ENCODE peak calls at places on chromosomes 3 and 15, in ten cellular contexts. I is SJSA1; X is CD4-positive, alpha-beta memory T cell; B is uterus; L is adrenal gland; N is lower lobe of right lung; K is right lobe of liver; O is mammary epithelial cell; Z is CD8-positive, alpha-beta T cell; D is stomach. A is an unnamed sample. For H3K9me3, the result is how much of the 10 kb centered on the place peaks cover.

GRCh38 chr3:197912770-197913476 is 37.1 kb upstream of the RPL35A start:
- DNase-seq in Z (no peak), O (no peak), K (no peak), D (no peak), I (no peak), N (no peak), L (peak), X (peak), B (no peak), A (no peak)

GRCh38 chr3:185176756-185177359 is 24.0 kb upstream of the C3orf70 start:
- DNase-seq in N (no peak), I (no peak), B (no peak), L (no peak), D (no peak), K (no peak), O (no peak), X (peak), Z (no peak), A (no peak)

GRCh38 chr15:91472316-91472756 is 372.3 kb downstream of the SV2B start:
- DNase-seq in I (no peak), N (no peak), D (no peak), Z (peak), K (no peak), B (no peak), O (no peak), X (peak), L (no peak), A (no peak)

GRCh38 chr15:67396109-67396508 is 124.8 kb upstream of the C15orf61 start:
- DNase-seq in K (no peak), B (no peak), N (no peak), Z (no peak), I (no peak), D (no peak), X (no peak), L (no peak), O (no peak), A (no peak)

GRCh38 chr3:32113566-32113965 is 7.1 kb downstream of the GPD1L start:
- DNase-seq in L (no peak), O (no peak), N (no peak), I (no peak), B (no peak), K (no peak), Z (no peak), X (no peak), D (no peak), A (no peak)

GRCh38 chr3:155416500-155417118 is 123.1 kb upstream of the STRIT1 start:
- DNase-seq in O (peak), B (no peak), D (no peak), Z (no peak), K (no peak), X (no peak), L (no peak), N (no peak), I (peak), A (no peak)

GRCh38 chr3:196504556-196504955 is 988 bp upstream of the RNF168 start:
- DNase-seq in L (no peak), N (no peak), K (no peak), X (no peak), B (no peak), Z (no peak), D (no peak), O (no peak), I (no peak), A (no peak)

GRCh38 chr3:49724586-49724985 is 835 bp upstream of the GMPPB start:
- DNase-seq in K (no peak), O (no peak), N (no peak), B (peak), I (no peak), L (peak), D (no peak), X (peak), Z (no peak), A (peak)

GRCh38 chr15:65583701-65584100 is 27.2 kb downstream of the INTS14 start:
- DNase-seq in B (no peak), O (no peak), D (no peak), Z (peak), L (no peak), I (no peak), N (no peak), X (peak), K (no peak), A (no peak)

GRCh38 chr3:39166932-39167532 is 13.6 kb upstream of the CSRNP1 start:
- DNase-seq in L (peak), I (no peak), N (no peak), D (peak), B (peak), X (no peak), K (no peak), Z (no peak), O (peak), A (peak)

DNA sequence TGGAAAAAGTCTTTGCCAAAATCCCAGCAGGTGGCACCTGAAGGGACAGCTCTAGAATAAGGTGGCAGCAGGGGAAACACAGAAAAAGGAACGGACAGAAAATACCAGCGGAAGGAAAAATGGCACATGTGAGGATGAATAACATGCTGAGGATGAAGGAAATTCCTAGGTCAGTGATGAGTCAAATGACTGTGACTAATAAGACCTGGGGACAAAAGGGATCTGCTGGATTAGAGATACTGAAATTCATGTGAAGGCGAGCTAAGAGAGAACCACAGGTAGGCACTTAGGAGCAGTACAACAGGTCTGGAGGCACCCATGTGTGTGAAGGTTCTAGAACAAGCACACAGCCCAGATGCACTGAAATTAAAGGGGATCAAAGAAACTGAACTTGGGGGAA is 482.5 kb downstream of the FOXP1 start:
- DNase-seq in B (no peak), I (peak), L (no peak), D (no peak), Z (no peak), O (peak), K (no peak), N (no peak), X (no peak), A (no peak)
- H3K4me3 ChIP-seq in B (no peak), I (no peak), L (no peak), D (no peak), Z (no peak), O (no peak), K (no peak), N (no peak), X (no peak), A (no peak)

GRCh38 chr15:26564354-26564753 is 208.5 kb downstream of the GABRB3 start:
- DNase-seq in K (no peak), I (no peak), D (no peak), B (no peak), O (no peak), N (no peak), Z (no peak), X (no peak), L (no peak), A (no peak)

GRCh38 chr15:26555898-26556297 is 217.0 kb downstream of the GABRB3 start:
- DNase-seq in Z (no peak), D (no peak), L (no peak), I (no peak), O (no peak), K (no peak), B (no peak), N (no peak), X (no peak), A (no peak)

GRCh38 chr15:26561994-26562730 is 210.7 kb downstream of the GABRB3 start:
- DNase-seq in X (no peak), D (no peak), N (no peak), I (no peak), Z (no peak), B (no peak), K (no peak), O (no peak), L (no peak), A (no peak)

GRCh38 chr15:26561130-26561529 is 211.7 kb downstream of the GABRB3 start:
- DNase-seq in X (no peak), Z (no peak), I (no peak), B (no peak), O (no peak), L (no peak), N (no peak), D (no peak), K (no peak), A (no peak)
- H3K9me3 ChIP-seq in X (under half), Z (under half), I (under half), B (under half), O (half or more), L (under half), N (under half), D (under half), K (under half), A (under half)

DNA sequence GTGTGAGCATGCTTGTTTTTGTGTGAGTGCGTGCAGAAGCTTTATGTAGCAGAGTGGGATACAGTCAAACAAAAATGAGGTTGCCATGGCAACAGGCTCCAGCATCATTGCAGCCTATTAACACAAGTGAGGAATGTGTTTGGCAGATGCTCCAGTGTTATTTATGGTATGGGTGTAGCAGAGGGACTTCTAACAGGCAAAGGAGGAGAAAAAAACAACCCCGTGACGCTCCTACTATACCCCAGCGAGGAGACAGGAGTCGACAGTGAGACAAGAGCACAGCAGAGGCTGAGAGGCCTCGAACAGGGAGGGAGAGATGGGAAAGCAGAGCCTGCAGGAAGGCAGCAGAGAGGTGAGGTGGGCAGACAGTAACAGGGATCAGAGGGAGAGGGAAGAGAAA is 4.9 kb downstream of the ADCY5 start:
- DNase-seq in Z (no peak), I (no peak), B (no peak), O (no peak), X (no peak), N (no peak), L (no peak), K (no peak), D (no peak), A (no peak)
- H3K27ac ChIP-seq in Z (no peak), I (no peak), B (no peak), O (no peak), X (no peak), N (no peak), L (no peak), K (no peak), D (peak), A (no peak)

GRCh38 chr3:158718490-158719170 is 13.6 kb downstream of the RARRES1 start:
- DNase-seq in B (no peak), D (no peak), I (no peak), Z (no peak), O (peak), L (no peak), X (no peak), K (no peak), N (no peak), A (no peak)
- H3K4me3 ChIP-seq in B (no peak), D (no peak), I (no peak), Z (no peak), O (no peak), L (no peak), X (no peak), K (no peak), N (no peak), A (no peak)

DNA sequence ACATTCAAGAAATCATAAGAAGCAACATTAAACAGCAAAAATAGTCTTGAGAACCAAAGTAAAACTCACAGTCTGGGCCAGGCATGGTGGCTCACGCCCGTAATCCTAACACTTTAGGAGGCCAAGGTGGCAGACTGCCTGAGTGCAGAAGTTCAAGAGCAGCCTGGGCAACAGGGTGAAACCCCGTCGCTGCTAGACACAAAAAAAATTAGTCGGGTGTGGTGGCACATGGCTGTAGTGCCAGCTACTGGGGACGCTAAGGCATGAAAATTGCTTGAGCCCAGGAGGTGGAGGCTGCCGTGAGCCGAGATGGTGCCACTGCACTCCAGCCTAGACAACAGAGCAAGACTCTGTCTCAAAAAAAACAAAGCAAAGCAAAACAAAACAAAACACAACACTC is 117.7 kb upstream of the GOLGA6L6 start:
- DNase-seq in B (no peak), D (no peak), L (no peak), X (no peak), Z (no peak), I (no peak), K (no peak), O (no peak), N (no peak), A (peak)
- H3K9me3 ChIP-seq in B (under half), D (under half), L (under half), X (under half), Z (under half), I (under half), K (under half), O (under half), N (under half), A (under half)

GRCh38 chr3:16508242-16508575 is 5.3 kb downstream of the RFTN1 start:
- DNase-seq in Z (no peak), L (no peak), X (no peak), I (no peak), O (no peak), B (no peak), D (no peak), K (no peak), N (no peak), A (no peak)
- H3K27ac ChIP-seq in Z (no peak), L (no peak), X (peak), I (no peak), O (no peak), B (no peak), D (no peak), K (no peak), N (peak), A (peak)

DNA sequence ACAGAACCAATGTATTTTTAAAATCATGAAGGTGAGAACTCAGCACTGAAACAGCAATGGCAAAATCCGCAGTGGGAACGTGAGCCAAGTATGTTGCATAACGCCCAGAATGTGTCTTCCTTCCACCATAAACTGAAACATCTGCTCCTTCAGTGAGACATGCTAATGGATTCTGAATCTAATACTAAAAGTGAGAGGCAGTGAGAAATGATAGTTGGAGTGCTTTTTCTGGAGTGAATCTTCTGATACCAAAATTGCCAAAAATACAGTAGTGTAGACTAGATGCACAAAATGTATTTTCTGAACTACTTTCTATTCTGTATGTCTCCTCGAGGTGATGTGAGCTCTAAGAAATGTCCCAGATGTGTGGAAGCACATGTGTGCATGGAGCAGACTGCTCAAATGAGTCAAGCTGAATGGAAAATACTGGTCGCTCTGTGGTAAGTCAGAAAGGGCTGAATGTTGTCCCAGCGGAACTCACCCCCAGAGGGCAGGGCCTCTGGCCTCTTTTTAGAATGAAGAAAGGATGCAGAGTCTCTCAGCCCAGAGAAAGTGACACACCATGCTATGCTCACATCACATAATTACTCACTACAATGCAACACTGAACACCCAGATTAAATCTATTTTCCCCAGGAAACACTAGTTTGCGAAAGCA is 73.0 kb downstream of the ATP10A start:
- DNase-seq in Z (no peak), O (no peak), N (no peak), L (no peak), I (peak), D (peak), X (no peak), K (no peak), B (peak), A (no peak)
- H3K4me3 ChIP-seq in Z (no peak), O (no peak), N (no peak), L (no peak), I (no peak), D (no peak), X (no peak), K (no peak), B (no peak), A (no peak)

DNA sequence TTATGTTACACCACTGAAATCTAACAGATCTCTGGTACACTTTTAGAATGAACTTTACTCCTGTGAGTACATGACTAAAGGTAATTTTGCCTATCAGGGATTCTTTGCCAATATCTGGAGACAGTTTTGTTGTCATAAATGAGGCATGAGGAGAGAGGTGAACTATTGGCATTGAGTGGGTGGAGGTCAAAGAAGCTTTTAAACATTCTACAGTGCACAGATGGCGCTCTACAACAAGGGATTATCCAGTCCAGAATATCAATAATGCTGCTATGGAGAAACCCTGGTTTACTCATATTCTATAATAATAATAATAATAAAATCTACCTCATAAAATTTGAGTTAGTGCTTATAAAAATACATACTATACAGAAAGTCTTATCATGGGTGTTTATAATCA is 702.3 kb downstream of the SI start:
- DNase-seq in X (no peak), K (no peak), D (no peak), Z (no peak), O (no peak), B (no peak), I (no peak), L (no peak), N (no peak), A (no peak)
- H3K9me3 ChIP-seq in X (under half), K (under half), D (under half), Z (under half), O (under half), B (under half), I (under half), L (under half), N (under half), A (under half)

DNA sequence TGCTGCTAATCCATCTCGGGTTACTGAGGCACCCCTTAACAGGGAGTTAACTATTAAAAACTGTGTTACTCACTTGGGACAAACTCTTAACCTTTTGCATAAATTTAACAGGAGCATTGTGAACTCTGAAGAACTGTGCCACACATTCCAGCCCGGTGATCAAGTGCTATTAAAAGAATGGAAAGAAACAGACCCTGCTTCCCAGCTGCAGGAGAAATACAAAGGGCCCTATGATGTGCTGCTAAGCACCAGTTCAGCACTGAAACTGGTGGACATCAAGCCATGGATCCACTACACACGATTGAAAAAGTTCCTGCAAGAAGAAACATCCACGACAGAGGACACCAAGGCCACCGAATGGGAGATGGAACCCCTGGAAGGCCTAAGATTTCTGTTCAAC is 114.7 kb upstream of the PLCL2 start:
- DNase-seq in B (no peak), I (no peak), N (no peak), Z (no peak), L (no peak), D (no peak), O (no peak), X (no peak), K (no peak), A (no peak)
- H3K27ac ChIP-seq in B (no peak), I (no peak), N (no peak), Z (no peak), L (no peak), D (no peak), O (no peak), X (no peak), K (no peak), A (no peak)

DNA sequence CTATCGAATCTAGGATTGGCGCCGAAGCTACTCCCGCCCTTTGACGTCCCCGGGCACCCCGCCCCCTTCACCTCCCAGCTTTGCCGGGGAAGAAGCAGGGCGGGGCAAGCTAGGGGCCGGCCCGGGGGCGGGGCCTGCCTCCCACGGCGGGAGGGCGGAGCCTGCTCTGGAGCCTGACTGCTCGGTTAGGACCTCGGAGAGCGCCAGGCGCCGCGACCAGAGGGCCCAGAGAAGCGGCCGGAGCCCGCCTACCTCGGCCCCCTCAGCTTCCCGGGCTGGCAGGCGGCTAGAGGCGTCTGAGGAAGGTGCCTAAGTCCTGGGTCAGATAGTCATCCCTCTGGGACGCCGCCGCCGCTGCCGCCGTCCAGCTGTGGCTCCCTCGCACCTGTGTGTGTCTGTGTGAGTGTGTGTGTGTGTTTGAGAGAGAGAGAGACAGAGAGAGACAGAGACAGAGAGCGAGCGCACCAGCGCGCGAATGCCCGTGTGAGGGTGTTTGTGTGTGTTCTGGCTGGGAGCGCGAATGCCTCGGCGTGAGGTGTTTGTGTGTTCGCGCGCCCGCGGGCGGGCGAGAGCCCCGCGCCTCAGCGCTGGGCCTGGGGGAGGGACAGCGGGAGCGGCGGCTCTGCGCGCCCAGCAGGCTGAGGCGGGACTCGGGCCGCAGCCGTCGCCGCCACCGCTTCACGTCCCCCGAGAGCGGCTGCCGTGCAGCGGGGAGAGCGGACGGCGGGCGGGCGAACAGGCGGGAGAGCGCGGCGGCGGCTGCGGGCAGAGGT is at the start of gene STXBP5L:
- DNase-seq in L (peak), K (peak), X (peak), N (peak), O (peak), I (peak), B (peak), Z (peak), D (peak), A (peak)
- H3K4me3 ChIP-seq in L (no peak), K (no peak), X (no peak), N (peak), O (peak), I (peak), B (peak), Z (peak), D (peak), A (peak)

A was measured in upper lobe of left lung.